ENCODE peak calls at places on chromosomes 1 and 21, in nine cellular contexts. G, E, H, B, M, J, R, C and D are unnamed samples.
A peak's percentile ranks its signal among the peaks of the same experiment; 100 is the strongest.

GRCh38 chr21:25461730-25462129 is 145.6 kb downstream of the MRPL39 start:
- DNase-seq in B (no peak), G (no peak), E (no peak), H (no peak), J (no peak), R (no peak), M (no peak), C (no peak), D (no peak)

GRCh38 chr1:17759114-17759513 is 4.0 kb downstream of the ACTL8 start:
- DNase-seq in E (no peak), R (no peak), C (no peak), J (peak; percentile 78), G (no peak), H (no peak), B (no peak), M (no peak), D (peak; percentile 17)

GRCh38 chr1:100868364-100868995 is 26.2 kb downstream of the EXTL2 start:
- DNase-seq in G (no peak), C (no peak), M (peak; percentile 59), B (peak; percentile 65), E (peak; percentile 31), H (no peak), J (no peak), R (no peak), D (no peak)

GRCh38 chr1:107477233-107477632 is 336.4 kb downstream of the NTNG1 start:
- DNase-seq in J (peak; percentile 82), E (no peak), M (no peak), H (no peak), B (no peak), C (no peak), R (no peak), G (no peak), D (peak; percentile 35)

GRCh38 chr1:186461014-186461413 is at the start of gene PDC:
- DNase-seq in C (no peak), R (no peak), G (no peak), E (no peak), J (no peak), H (no peak), M (no peak), B (no peak), D (no peak)

GRCh38 chr1:110235839-110236682 is 25.9 kb downstream of the KCNC4 start:
- DNase-seq in H (no peak), E (no peak), G (no peak), M (peak; percentile 49), C (no peak), J (no peak), R (no peak), B (peak; percentile 98), D (no peak)

GRCh38 chr1:117599822-117600221 is 6.0 kb upstream of the TENT5C start:
- DNase-seq in C (no peak), G (no peak), E (no peak), H (peak; percentile 5), R (no peak), J (no peak), B (no peak), M (no peak), D (no peak)

GRCh38 chr1:30061292-30062204 is 661.8 kb downstream of the MATN1 start:
- DNase-seq in R (no peak), G (no peak), M (no peak), H (no peak), C (no peak), E (no peak), B (no peak), J (no peak), D (no peak)

GRCh38 chr1:109767596-109768334 is 4.0 kb upstream of the EPS8L3 start:
- DNase-seq in R (no peak), G (no peak), C (peak; percentile 9), H (peak; percentile 1), B (no peak), M (no peak), E (no peak), J (no peak), D (no peak)

GRCh38 chr1:31605908-31606427 is 11.5 kb upstream of the HCRTR1 start:
- DNase-seq in H (no peak), R (no peak), C (no peak), B (peak; percentile 84), J (no peak), E (no peak), G (no peak), M (no peak), D (no peak)

GRCh38 chr1:15994590-15995351 is 9.3 kb upstream of the SRARP start:
- DNase-seq in E (peak; percentile 28), G (peak; percentile 46), R (peak; percentile 54), J (peak; percentile 84), H (peak; percentile 63), B (peak; percentile 78), C (peak; percentile 69), M (peak; percentile 70), D (peak; percentile 77)

GRCh38 chr1:202860744-202861419 is 28.1 kb downstream of the RABIF start:
- DNase-seq in H (peak; percentile 88), M (peak; percentile 62), C (peak; percentile 38), G (peak; percentile 9), B (peak; percentile 56), R (peak; percentile 65), E (no peak), J (peak; percentile 94), D (peak; percentile 82)

GRCh38 chr1:50972766-50973165 is 2.7 kb downstream of the CDKN2C start:
- DNase-seq in B (no peak), G (no peak), R (no peak), M (no peak), E (no peak), C (no peak), J (no peak), H (no peak), D (peak; percentile 25)

GRCh38 chr1:19559641-19560040 is 74.3 kb upstream of the CAPZB start:
- DNase-seq in B (peak; percentile 93), M (peak; percentile 71), E (no peak), R (no peak), H (no peak), G (no peak), C (no peak), J (no peak), D (no peak)

GRCh38 chr1:20590313-20590777 is 1.4 kb downstream of the CDA start:
- DNase-seq in R (no peak), G (no peak), J (no peak), C (peak; percentile 31), B (peak; percentile 82), H (peak; percentile 44), M (peak; percentile 80), E (no peak), D (no peak)

GRCh38 chr1:37703061-37703460 is 10.7 kb downstream of the CDCA8 start:
- DNase-seq in R (no peak), G (no peak), B (no peak), C (no peak), M (no peak), J (no peak), E (no peak), H (no peak), D (no peak)

GRCh38 chr1:37705399-37705798 is 13.1 kb downstream of the CDCA8 start:
- DNase-seq in G (no peak), B (peak; percentile 67), H (no peak), E (no peak), R (no peak), J (no peak), C (no peak), M (no peak), D (no peak)

GRCh38 chr1:37714226-37714625 is 21.9 kb downstream of the CDCA8 start:
- DNase-seq in J (no peak), E (no peak), R (no peak), B (no peak), C (no peak), H (no peak), G (no peak), M (no peak), D (no peak)

GRCh38 chr1:37704966-37705365 is 12.7 kb downstream of the CDCA8 start:
- DNase-seq in E (no peak), G (no peak), B (peak; percentile 68), R (no peak), H (no peak), J (no peak), C (no peak), M (no peak), D (no peak)

DNA sequence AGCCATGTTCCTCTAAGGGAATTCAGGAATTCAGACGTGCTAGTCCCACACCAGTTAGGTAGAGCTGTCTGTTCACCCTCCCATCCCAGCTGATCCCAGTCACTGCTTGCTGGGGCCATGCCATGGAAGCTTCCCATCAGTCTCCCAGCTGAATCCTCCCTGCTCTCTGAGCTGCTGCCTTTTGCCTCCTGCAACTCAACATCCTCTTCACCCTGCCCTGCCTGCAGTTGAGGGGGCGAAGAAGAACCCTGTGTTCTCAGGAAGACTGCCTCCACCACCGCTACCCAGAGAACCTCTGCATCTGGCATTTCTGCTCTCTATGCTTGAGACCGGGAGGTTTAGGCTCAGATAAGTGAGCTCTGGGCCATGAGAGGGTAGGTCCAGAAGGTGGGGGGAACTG is 16.2 kb downstream of the CDCA8 start:
- DNase-seq in C (no peak), E (no peak), J (no peak), H (no peak), G (no peak), B (no peak), M (no peak), R (no peak), D (no peak)
- H3K36me3 ChIP-seq in C (no peaks in the 10 kb centered on the region), E (peaks cover 6% of the 10 kb centered on the region), J (peaks cover 55% of the 10 kb centered on the region), H (no peaks in the 10 kb centered on the region), G (no peaks in the 10 kb centered on the region), B (no peaks in the 10 kb centered on the region), M (peaks cover 17% of the 10 kb centered on the region), R (no peaks in the 10 kb centered on the region), D (peaks cover 67% of the 10 kb centered on the region)

GRCh38 chr1:77978293-77978968 is 441 bp downstream of the FUBP1 start:
- DNase-seq in C (peak; percentile 68), G (peak; percentile 85), J (peak; percentile 79), E (peak; percentile 87), H (peak; percentile 78), R (peak; percentile 81), M (peak; percentile 98), B (peak; percentile 97), D (peak; percentile 94)
- H3K36me3 ChIP-seq in C (no peaks in the 10 kb centered on the region), G (no peaks in the 10 kb centered on the region), J (peaks cover 42% of the 10 kb centered on the region), E (peaks cover 3% of the 10 kb centered on the region), H (no peaks in the 10 kb centered on the region), R (no peaks in the 10 kb centered on the region), M (peaks cover 11% of the 10 kb centered on the region), B (peaks cover 8% of the 10 kb centered on the region), D (peaks cover 44% of the 10 kb centered on the region)

DNA sequence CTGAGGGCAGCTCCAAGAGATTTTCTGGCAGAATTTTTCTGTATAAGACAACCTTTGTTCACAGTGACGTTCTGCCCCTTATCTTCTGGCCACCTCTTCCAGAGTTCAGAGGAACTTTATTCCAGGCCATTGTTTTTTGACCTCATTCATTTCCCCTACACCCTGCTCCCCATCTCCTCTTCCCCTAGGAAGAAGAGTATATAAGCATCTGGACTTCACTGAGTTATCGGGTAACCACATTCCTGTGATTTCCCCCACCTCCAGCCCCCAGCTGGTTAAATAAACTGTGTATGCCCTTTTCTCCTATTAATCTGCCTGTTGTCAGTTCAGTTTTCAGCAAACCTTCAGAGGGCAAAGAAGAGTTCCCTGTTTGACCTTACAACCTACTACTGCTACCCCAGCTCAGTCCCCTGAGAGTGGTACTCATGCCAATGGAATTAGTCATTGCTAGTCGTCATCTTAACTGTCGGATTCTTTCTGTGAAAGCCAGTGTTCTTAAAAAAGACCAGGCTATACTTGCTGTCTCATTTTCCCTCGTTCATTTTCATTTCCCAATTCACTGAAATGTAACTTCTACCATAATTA is 14.3 kb upstream of the ALG14 start:
- DNase-seq in G (peak; percentile 73), B (peak; percentile 83), E (no peak), J (peak; percentile 70), M (peak; percentile 91), C (no peak), H (no peak), R (no peak), D (peak; percentile 90)
- H3K36me3 ChIP-seq in G (no peaks in the 10 kb centered on the region), B (no peaks in the 10 kb centered on the region), E (no peaks in the 10 kb centered on the region), J (no peaks in the 10 kb centered on the region), M (no peaks in the 10 kb centered on the region), C (no peaks in the 10 kb centered on the region), H (no peaks in the 10 kb centered on the region), R (no peaks in the 10 kb centered on the region), D (no peaks in the 10 kb centered on the region)

GRCh38 chr21:36396314-36396713 is 11.1 kb downstream of the CHAF1B start:
- DNase-seq in H (no peak), G (no peak), R (no peak), M (no peak), C (no peak), J (no peak), E (no peak), B (no peak), D (no peak)
- H3K36me3 ChIP-seq in H (no peaks in the 10 kb centered on the region), G (no peaks in the 10 kb centered on the region), R (no peaks in the 10 kb centered on the region), M (peaks cover 15% of the 10 kb centered on the region), C (no peaks in the 10 kb centered on the region), J (peaks cover 38% of the 10 kb centered on the region), E (no peaks in the 10 kb centered on the region), B (no peaks in the 10 kb centered on the region), D (peaks cover 14% of the 10 kb centered on the region)